ENCODE peak calls at places on chromosome 7, in four cellular contexts. H, L, X and R are unnamed samples.

GRCh38 chr7:11716185-11716584 is 115.8 kb downstream of the THSD7A start:
- DNase-seq in H (no peak), L (no peak), X (no peak), R (no peak)

GRCh38 chr7:19269301-19269700 is 124.1 kb upstream of the FERD3L start:
- DNase-seq in H (no peak), L (peak), X (no peak), R (no peak)

GRCh38 chr7:140625908-140626868 is 14.4 kb downstream of the DENND2A start:
- DNase-seq in H (peak), L (peak), X (peak), R (peak)

GRCh38 chr7:112995091-112995824 is 91.4 kb downstream of the GPR85 start:
- DNase-seq in H (no peak), L (peak), X (peak), R (peak)

GRCh38 chr7:130768854-130769253 is 34.8 kb upstream of the KLF14 start:
- DNase-seq in H (no peak), L (no peak), X (no peak), R (no peak)

GRCh38 chr7:143390098-143390772 is 9.1 kb downstream of the ZYX start:
- DNase-seq in H (peak), L (no peak), X (no peak), R (no peak)

GRCh38 chr7:70193514-70193913 is 595.2 kb downstream of the AUTS2 start:
- DNase-seq in H (no peak), L (no peak), X (peak), R (no peak)

GRCh38 chr7:30285531-30286284 is 1.3 kb downstream of the ZNRF2 start:
- DNase-seq in H (peak), L (peak), X (peak), R (peak)

DNA sequence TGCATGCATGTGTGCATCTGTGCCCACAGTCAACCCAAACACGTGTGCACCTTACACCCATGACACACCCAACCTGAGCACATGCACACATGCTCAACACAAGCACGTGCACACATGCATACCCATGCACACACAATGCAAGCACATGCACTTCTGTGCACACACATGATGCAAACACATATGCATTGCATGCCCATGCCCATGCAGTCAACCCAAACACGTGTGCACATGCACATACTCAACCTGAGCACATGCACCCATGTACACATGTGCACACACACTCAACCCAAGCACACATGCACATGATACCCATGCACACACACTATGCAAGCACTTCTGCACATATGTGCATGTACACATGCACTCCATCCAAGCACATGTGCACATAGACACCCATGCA is 84.5 kb upstream of the FAM20C start:
- DNase-seq in H (no peak), L (no peak), X (no peak), R (no peak)
- H3K4ac ChIP-seq in H (no peak), L (no peak), X (no peak), R (no peak)

DNA sequence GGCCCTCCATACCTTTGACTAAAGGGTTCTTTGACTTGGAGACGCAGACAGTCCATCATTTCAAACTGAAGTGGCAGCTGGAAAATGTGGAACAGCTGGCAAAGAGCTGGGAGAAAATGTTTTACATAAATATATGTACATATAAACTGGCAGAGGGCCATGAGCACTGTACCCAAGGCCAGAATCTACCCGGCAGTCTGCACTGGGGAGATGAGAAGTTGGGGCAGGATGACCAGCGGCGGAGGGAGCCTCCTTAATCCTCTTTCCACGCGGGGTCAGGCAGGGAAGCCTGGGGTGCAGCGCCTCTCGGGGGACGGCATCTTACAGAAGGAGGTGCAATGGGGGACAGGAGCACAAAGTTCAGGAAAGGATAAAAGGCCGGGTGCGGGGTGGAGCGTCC is 1.3 kb downstream of the GLI3 start:
- DNase-seq in H (no peak), L (no peak), X (no peak), R (no peak)
- H3K9ac ChIP-seq in H (peak), L (peak), X (peak), R (peak)

DNA sequence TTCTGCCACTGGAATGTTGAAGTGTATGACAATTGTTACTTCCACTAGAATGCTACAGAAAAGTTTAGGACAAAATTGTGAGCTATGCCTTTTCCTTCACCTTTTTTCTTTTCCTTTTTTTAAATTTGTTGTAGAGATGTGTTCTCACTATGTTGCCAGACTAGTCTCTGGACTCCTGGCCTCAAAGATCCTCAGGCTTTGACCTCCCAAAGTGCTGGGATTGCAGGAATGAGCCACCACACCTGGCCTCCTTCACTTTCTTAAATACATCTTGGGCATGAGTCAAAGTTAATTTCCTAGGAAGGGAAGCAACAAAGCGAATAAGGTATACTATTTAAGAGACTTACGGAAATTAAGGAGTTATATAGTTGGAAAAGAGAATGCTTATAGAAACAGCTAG is 2.7 kb upstream of the SNX13 start:
- DNase-seq in H (no peak), L (no peak), X (no peak), R (peak)
- H3K4ac ChIP-seq in H (no peak), L (no peak), X (no peak), R (no peak)

GRCh38 chr7:33907625-33908024 is 2.3 kb downstream of the BMPER start:
- DNase-seq in H (no peak), L (no peak), X (no peak), R (no peak)

GRCh38 chr7:33903770-33904679 is 1.3 kb upstream of the BMPER start:
- DNase-seq in H (peak), L (peak), X (peak), R (no peak)

GRCh38 chr7:33904680-33905388 is 505 bp upstream of the BMPER start:
- DNase-seq in H (peak), L (peak), X (peak), R (peak)

GRCh38 chr7:33906697-33907096 is 1.4 kb downstream of the BMPER start:
- DNase-seq in H (no peak), L (no peak), X (no peak), R (no peak)

GRCh38 chr7:33905389-33906032 is at the start of gene BMPER:
- DNase-seq in H (peak), L (peak), X (peak), R (peak)
- H3K9ac ChIP-seq in H (no peak), L (peak), X (peak), R (peak)

GRCh38 chr7:82417898-82418297 is 25.7 kb downstream of the CACNA2D1 start:
- DNase-seq in H (no peak), L (no peak), X (no peak), R (no peak)
- H3K4ac ChIP-seq in H (no peak), L (no peak), X (no peak), R (no peak)

GRCh38 chr7:51592822-51593221 is 276.2 kb upstream of the COBL start:
- DNase-seq in H (no peak), L (peak), X (no peak), R (no peak)
- H3K9ac ChIP-seq in H (no peak), L (no peak), X (no peak), R (no peak)

GRCh38 chr7:5419523-5420107 is 4.0 kb downstream of the TNRC18 start:
- DNase-seq in H (peak), L (peak), X (no peak), R (no peak)
- H3K4ac ChIP-seq in H (no peak), L (peak), X (peak), R (peak)